ENCODE peak calls at places on chromosomes 4 and X, in nine cellular contexts. O is sigmoid colon, H is A549, A is tibial nerve, Y is uterus, Q is spleen, C is adrenal gland, E is ovary, K is upper lobe of left lung. W is an unnamed sample.

GRCh38 chrX:7252013-7252610 is 104.2 kb upstream of the PUDP start:
- DNase-seq in O (no peak), H (no peak), A (no peak), Y (no peak), Q (no peak), C (no peak), E (no peak), K (peak), W (peak)

GRCh38 chrX:23168291-23168690 is 166.4 kb upstream of the PTCHD1 start:
- DNase-seq in O (no peak), H (no peak), A (no peak), Y (no peak), Q (no peak), C (no peak), E (no peak), K (no peak), W (no peak)

GRCh38 chrX:71671043-71671829 is 3.9 kb downstream of the LOC101059915 start:
- DNase-seq in O (no peak), H (no peak), A (no peak), Y (no peak), Q (peak), C (no peak), E (peak), K (no peak), W (no peak)

GRCh38 chr4:153257151-153257620 is 52.9 kb downstream of the TRIM2 start:
- DNase-seq in O (no peak), H (no peak), A (no peak), Y (peak), Q (no peak), C (peak), E (peak), K (no peak), W (no peak)

GRCh38 chr4:140149851-140150635 is 3.9 kb downstream of the MAML3 start:
- DNase-seq in O (peak), H (peak), A (peak), Y (peak), Q (peak), C (peak), E (peak), K (peak), W (peak)

GRCh38 chrX:9729161-9729885 is 36.3 kb downstream of the GPR143 start:
- DNase-seq in O (no peak), H (no peak), A (no peak), Y (no peak), Q (no peak), C (no peak), E (no peak), K (no peak), W (no peak)

GRCh38 chr4:156673483-156673882 is 298.1 kb downstream of the PDGFC start:
- DNase-seq in O (no peak), H (no peak), A (no peak), Y (no peak), Q (no peak), C (no peak), E (no peak), K (no peak), W (no peak)

GRCh38 chrX:131783555-131784338 is 239.4 kb upstream of the STK26 start:
- DNase-seq in O (peak), H (peak), A (no peak), Y (peak), Q (no peak), C (peak), E (peak), K (peak), W (peak)

GRCh38 chr4:14180983-14181601 is 553.6 kb upstream of the BOD1L1 start:
- DNase-seq in O (no peak), H (peak), A (no peak), Y (no peak), Q (no peak), C (no peak), E (no peak), K (no peak), W (no peak)

GRCh38 chr4:159047478-159048165 is 55.3 kb upstream of the RAPGEF2 start:
- DNase-seq in O (no peak), H (no peak), A (no peak), Y (no peak), Q (no peak), C (peak), E (no peak), K (no peak), W (no peak)

GRCh38 chr4:33200377-33200776 is 2480.2 kb downstream of the PCDH7 start:
- DNase-seq in O (no peak), H (no peak), A (no peak), Y (no peak), Q (no peak), C (no peak), E (no peak), K (no peak), W (no peak)

GRCh38 chr4:144701683-144702233 is 55.8 kb downstream of the HHIP start:
- DNase-seq in O (no peak), H (no peak), A (no peak), Y (no peak), Q (no peak), C (peak), E (no peak), K (no peak), W (no peak)

GRCh38 chr4:99763635-99764101 is 53.0 kb upstream of the DAPP1 start:
- DNase-seq in O (no peak), H (peak), A (peak), Y (no peak), Q (no peak), C (peak), E (peak), K (peak), W (peak)

GRCh38 chr4:158796370-158797140 is 27.7 kb downstream of the FNIP2 start:
- DNase-seq in O (no peak), H (no peak), A (no peak), Y (no peak), Q (no peak), C (peak), E (no peak), K (peak), W (no peak)

GRCh38 chrX:40262641-40263560 is 165.1 kb upstream of the BCOR start:
- DNase-seq in O (no peak), H (peak), A (no peak), Y (peak), Q (peak), C (peak), E (peak), K (no peak), W (no peak)

GRCh38 chrX:115650916-115651315 is 89.9 kb downstream of the PLS3 start:
- DNase-seq in O (no peak), H (peak), A (peak), Y (peak), Q (peak), C (peak), E (peak), K (no peak), W (peak)
- H3K27ac ChIP-seq in O (no peak), H (no peak), A (no peak), Y (peak), Q (no peak), C (no peak), E (no peak), K (no peak), W (no peak)

GRCh38 chr4:23001478-23001877 is 308.7 kb downstream of the GBA3 start:
- DNase-seq in O (no peak), H (no peak), A (no peak), Y (no peak), Q (no peak), C (no peak), E (no peak), K (no peak), W (no peak)

GRCh38 chr4:22997358-22998224 is 304.9 kb downstream of the GBA3 start:
- DNase-seq in O (no peak), H (no peak), A (no peak), Y (no peak), Q (no peak), C (no peak), E (no peak), K (no peak), W (no peak)

DNA sequence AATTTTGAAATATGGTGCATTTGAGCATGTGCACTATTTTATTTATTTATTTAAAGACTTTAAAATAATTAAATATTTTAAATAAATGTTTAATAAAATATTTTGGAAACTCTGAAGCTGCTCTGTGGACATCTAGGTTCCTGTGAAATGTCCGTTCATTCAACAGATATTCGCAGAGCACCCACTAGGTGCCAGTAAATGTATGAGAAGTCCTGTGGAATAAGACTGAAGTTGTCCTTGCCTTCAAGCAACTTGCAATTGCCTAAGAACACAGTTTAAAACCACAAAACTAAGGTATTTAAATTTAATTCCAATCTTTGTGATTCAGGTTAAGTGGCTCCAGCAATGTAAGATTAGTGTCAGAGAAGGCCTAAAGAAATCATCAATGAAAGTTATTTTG is 306.7 kb downstream of the GBA3 start:
- DNase-seq in O (no peak), H (peak), A (no peak), Y (no peak), Q (no peak), C (no peak), E (no peak), K (no peak), W (no peak)
- TF ChIP-seq CTCF in O (no peak), H (no peak), A (no peak), Y (no peak), Q (no peak), C (no peak), E (no peak), K (no peak), W (no peak)

DNA sequence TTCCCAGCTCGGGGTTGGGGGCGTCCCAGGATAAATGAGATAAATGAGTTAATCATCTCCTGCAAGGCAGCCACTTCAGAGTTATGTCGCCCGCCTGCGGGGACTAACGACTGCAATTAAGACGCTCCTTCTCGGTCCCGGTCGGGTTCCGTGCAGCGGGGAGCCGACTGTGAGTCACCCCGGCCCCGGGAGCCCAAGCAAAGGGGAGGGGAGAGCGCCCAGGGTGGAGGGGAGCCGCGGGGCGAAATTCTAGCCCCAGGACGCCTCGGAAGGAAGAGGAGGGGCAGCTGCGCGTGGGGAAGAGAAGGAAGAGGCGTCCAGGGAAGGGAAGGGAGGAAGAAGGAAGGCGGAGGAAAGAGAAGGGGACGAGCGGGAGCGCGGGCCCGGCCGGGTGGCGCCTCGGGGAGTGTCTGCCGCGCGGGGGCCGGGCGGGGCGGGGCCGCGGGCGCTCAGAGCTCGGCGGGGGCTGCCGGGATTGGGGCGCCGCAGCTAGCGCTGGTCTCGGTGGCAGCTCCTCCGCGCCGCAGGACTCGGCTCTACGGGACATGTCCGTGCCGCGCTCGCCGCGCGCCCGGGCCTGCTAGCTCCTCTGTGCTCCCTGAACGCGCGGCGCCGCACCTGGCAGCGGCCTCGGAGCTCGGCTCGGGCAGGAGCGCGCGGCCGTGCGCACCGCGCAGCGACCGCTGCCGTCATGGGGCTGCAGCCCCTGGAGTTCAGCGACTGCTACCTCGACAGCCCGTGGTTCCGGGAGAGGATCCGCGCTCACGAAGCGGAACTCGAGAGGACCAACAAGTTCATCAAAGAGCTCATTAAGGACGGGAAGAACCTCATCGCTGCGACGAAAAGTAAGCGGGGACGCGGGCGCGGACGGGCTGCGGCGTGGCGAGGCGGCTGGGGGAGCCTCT is at the start of gene ARHGAP10:
- DNase-seq in O (peak), H (peak), A (peak), Y (peak), Q (peak), C (peak), E (peak), K (peak), W (peak)
- TF ChIP-seq POLR2A in O (no peak), H (peak), A (peak), Y (peak), Q (no peak), C (peak), E (peak), K (no peak), W (peak)

DNA sequence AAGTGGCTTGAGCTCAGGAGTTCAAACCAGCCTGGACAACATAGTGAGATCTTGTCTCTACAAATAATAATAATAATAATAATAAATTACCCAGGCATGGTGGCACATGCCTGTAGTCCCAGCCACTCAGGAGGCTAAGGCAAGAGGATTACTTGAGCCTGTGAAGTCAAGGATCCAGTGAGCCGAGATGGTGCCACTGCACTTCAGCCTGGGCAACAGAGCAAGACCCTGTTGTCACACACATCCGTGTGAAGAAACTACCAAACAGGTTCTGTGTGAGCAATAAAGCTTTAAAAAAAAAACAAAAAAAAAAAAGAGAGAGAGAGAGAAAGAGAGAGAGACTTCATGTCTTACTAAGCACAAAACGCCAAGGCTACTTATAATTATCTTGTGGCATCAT is 42.5 kb downstream of the ANOS1 start:
- DNase-seq in O (no peak), H (no peak), A (no peak), Y (no peak), Q (no peak), C (no peak), E (no peak), K (no peak), W (no peak)
- H3K27ac ChIP-seq in O (no peak), H (no peak), A (no peak), Y (no peak), Q (no peak), C (no peak), E (no peak), K (no peak), W (no peak)

GRCh38 chrX:126137899-126138298 is 28.2 kb downstream of the DCAF12L2 start:
- DNase-seq in O (no peak), H (peak), A (no peak), Y (no peak), Q (no peak), C (no peak), E (no peak), K (no peak), W (no peak)
- TF ChIP-seq CTCF in O (no peak), H (no peak), A (no peak), Y (no peak), Q (no peak), C (no peak), E (no peak), K (no peak), W (no peak)

DNA sequence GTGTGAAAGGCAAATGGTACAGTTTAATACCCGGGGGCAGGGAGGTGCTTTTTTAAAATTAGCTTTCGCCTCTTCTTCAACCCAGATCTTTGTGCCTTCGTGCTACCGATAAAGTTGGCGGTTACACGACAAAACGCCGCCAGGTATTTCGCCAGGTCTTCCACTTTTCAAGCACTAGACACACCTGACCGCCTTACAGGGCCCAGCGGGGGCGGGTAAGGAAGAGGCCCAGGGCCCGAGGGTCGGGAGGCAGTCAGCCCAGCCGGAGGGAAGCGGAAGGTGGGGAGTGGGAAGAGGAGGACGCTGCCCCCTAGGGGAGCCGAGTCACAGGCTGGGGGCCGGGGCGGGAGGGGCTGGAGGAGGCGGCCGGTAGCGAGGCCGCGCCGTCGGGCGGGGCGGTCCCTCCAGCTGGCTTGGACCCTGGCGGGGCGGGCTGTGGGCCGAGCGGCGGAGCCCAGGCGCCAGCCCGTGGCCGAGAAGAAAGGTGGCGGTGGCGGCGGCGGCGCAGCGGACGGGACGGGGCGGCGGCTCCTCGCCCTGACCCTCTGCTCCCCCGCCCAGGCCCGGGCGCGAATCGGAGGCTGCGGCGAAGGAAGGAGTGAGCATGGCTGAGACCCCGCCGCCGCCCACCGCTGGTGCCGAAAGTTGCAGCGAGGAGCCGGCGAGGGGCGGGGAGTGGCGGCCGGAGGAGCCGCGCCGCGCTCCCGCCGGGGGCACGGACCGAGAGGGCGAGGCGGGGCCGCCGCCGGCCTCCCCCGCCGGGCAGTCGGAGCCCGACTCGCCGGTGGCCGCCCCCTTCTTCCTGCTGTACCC is 16.2 kb downstream of the UTP3 start:
- DNase-seq in O (peak), H (peak), A (peak), Y (peak), Q (peak), C (peak), E (peak), K (peak), W (peak)
- TF ChIP-seq POLR2A in O (no peak), H (peak), A (no peak), Y (no peak), Q (no peak), C (peak), E (peak), K (no peak), W (peak)